ENCODE peak calls at places on chromosomes 5 and 9, in eight cellular contexts. Z is fibroblast of lung, I is left lobe of liver, R is PC-3, T is epithelial cell of esophagus, Y is fibroblast of the conjunctiva, P is kidney tubule cell, M is T-helper 1 cell. K is an unnamed sample.

GRCh38 chr5:167565555-167565954 is 725.9 kb upstream of the WWC1 start:
- DNase-seq in T (peak), M (no peak), I (no peak), Z (peak), Y (no peak), P (peak), R (peak), K (no peak)

GRCh38 chr5:157371655-157372471 is 88.2 kb upstream of the NIPAL4 start:
- DNase-seq in M (no peak), R (peak), T (peak), Z (peak), Y (no peak), I (no peak), P (peak), K (no peak)

GRCh38 chr9:123478160-123478559 is 122.2 kb downstream of the CRB2 start:
- DNase-seq in Y (no peak), T (no peak), I (no peak), R (no peak), Z (no peak), P (no peak), M (no peak), K (no peak)

GRCh38 chr9:4221936-4222335 is 77.9 kb downstream of the GLIS3 start:
- DNase-seq in M (no peak), T (no peak), Y (no peak), P (peak), Z (no peak), R (no peak), I (no peak), K (no peak)

GRCh38 chr5:11182441-11183080 is 421.5 kb upstream of the DAP start:
- DNase-seq in P (peak), M (no peak), I (no peak), Y (peak), Z (peak), T (peak), R (peak), K (no peak)

GRCh38 chr9:126564128-126564527 is 49.6 kb upstream of the LMX1B start:
- DNase-seq in T (no peak), Y (no peak), P (no peak), R (no peak), I (no peak), Z (no peak), M (no peak), K (no peak)

GRCh38 chr5:66906021-66906420 is 290.6 kb downstream of the CD180 start:
- DNase-seq in R (no peak), T (no peak), Z (no peak), I (no peak), M (no peak), Y (no peak), P (no peak), K (no peak)

GRCh38 chr9:87518702-87519335 is 21.2 kb downstream of the DAPK1 start:
- DNase-seq in T (peak), P (no peak), I (no peak), Z (peak), Y (peak), M (no peak), R (no peak), K (no peak)

GRCh38 chr5:153546566-153546965 is 56.1 kb downstream of the GRIA1 start:
- DNase-seq in I (no peak), P (no peak), R (no peak), T (peak), M (no peak), Y (peak), Z (peak), K (no peak)

GRCh38 chr5:134289509-134290113 is 63.7 kb upstream of the PPP2CA start:
- DNase-seq in P (peak), R (peak), Y (peak), Z (peak), I (peak), T (peak), M (peak), K (peak)

GRCh38 chr5:77638763-77639451 is 394 bp upstream of the OTP start:
- DNase-seq in Y (no peak), P (no peak), T (no peak), R (no peak), Z (no peak), I (no peak), M (no peak), K (no peak)

GRCh38 chr5:139495644-139496435 is 13.3 kb upstream of the STING1 start:
- DNase-seq in R (peak), M (no peak), T (peak), I (no peak), Y (no peak), P (peak), Z (peak), K (no peak)

GRCh38 chr5:181261320-181262085 is 560 bp upstream of the TRIM52 start:
- DNase-seq in Z (peak), R (peak), T (peak), P (peak), M (peak), I (peak), Y (peak), K (peak)

GRCh38 chr9:114272739-114273431 is 50.0 kb upstream of the ORM1 start:
- DNase-seq in I (no peak), R (no peak), Y (no peak), Z (no peak), T (peak), P (no peak), M (no peak), K (no peak)

GRCh38 chr5:96492654-96493053 is 59.6 kb upstream of the PCSK1 start:
- DNase-seq in M (no peak), Z (peak), I (no peak), Y (no peak), T (peak), P (no peak), R (peak), K (no peak)

GRCh38 chr9:89048611-89049010 is 57.3 kb downstream of the S1PR3 start:
- DNase-seq in M (no peak), P (no peak), R (no peak), I (no peak), Y (no peak), Z (no peak), T (no peak), K (no peak)

GRCh38 chr9:111038336-111039202 is at the start of gene LPAR1:
- DNase-seq in M (no peak), I (no peak), R (peak), Y (peak), Z (peak), T (peak), P (peak), K (peak)